ENCODE peak calls at places on chromosomes 7 and 10, in seven cellular contexts. C is germinal center, J is posterior cingulate gyrus, T is epithelial cell of prostate, Z is astrocyte of the spinal cord, P is SHP77, W is colonic mucosa. V is an unnamed sample.

GRCh38 chr10:127884501-127884900 is 8.2 kb downstream of the CLRN3 start:
- DNase-seq in C (no peak), J (no peak), T (no peak), Z (no peak), P (no peak), W (peak), V (no peak)

GRCh38 chr7:110870926-110871325 is 220.0 kb upstream of the LRRN3 start:
- DNase-seq in C (no peak), J (no peak), T (no peak), Z (no peak), P (no peak), W (no peak), V (no peak)

GRCh38 chr7:74479961-74480829 is 26.5 kb downstream of the GTF2IRD1 start:
- DNase-seq in C (no peak), J (peak), T (no peak), Z (peak), P (peak), W (peak), V (no peak)

GRCh38 chr7:1254281-1255082 is 21.8 kb downstream of the UNCX start:
- DNase-seq in C (no peak), J (no peak), T (no peak), Z (no peak), P (no peak), W (no peak), V (no peak)

GRCh38 chr10:119416855-119417254 is 125.7 kb downstream of the RGS10 start:
- DNase-seq in C (peak), J (peak), T (no peak), Z (peak), P (peak), W (peak), V (peak)

GRCh38 chr7:29345590-29345989 is 151.0 kb downstream of the CHN2 start:
- DNase-seq in C (no peak), J (peak), T (no peak), Z (peak), P (peak), W (peak), V (peak)

GRCh38 chr10:43203491-43204393 is 63.1 kb downstream of the RASGEF1A start:
- DNase-seq in C (peak), J (peak), T (no peak), Z (no peak), P (peak), W (peak), V (no peak)

GRCh38 chr10:17735166-17735941 is 16.6 kb upstream of the TMEM236 start:
- DNase-seq in C (no peak), J (no peak), T (no peak), Z (no peak), P (no peak), W (no peak), V (no peak)

GRCh38 chr10:102313221-102313896 is 68.0 kb downstream of the GBF1 start:
- DNase-seq in C (no peak), J (no peak), T (no peak), Z (no peak), P (no peak), W (no peak), V (no peak)

GRCh38 chr10:35910234-35910633 is 268.1 kb upstream of the FZD8 start:
- DNase-seq in C (no peak), J (no peak), T (peak), Z (peak), P (no peak), W (no peak), V (no peak)

GRCh38 chr10:14560794-14561765 is 213.6 kb downstream of the FAM107B start:
- DNase-seq in C (no peak), J (no peak), T (no peak), Z (no peak), P (no peak), W (peak), V (no peak)

GRCh38 chr7:25805027-25805687 is 346.8 kb upstream of the NFE2L3 start:
- DNase-seq in C (no peak), J (no peak), T (no peak), Z (peak), P (no peak), W (no peak), V (no peak)

GRCh38 chr10:7950981-7951847 is 103.3 kb upstream of the GATA3 start:
- DNase-seq in C (no peak), J (no peak), T (no peak), Z (peak), P (no peak), W (no peak), V (no peak)

GRCh38 chr10:131862548-131862947 is 38.3 kb upstream of the PPP2R2D start:
- DNase-seq in C (no peak), J (no peak), T (no peak), Z (no peak), P (no peak), W (no peak), V (no peak)

GRCh38 chr10:68560916-68561691 is 967 bp downstream of the TET1 start:
- DNase-seq in C (no peak), J (no peak), T (no peak), Z (peak), P (peak), W (no peak), V (no peak)

GRCh38 chr10:79264942-79265341 is 82.3 kb upstream of the PPIF start:
- DNase-seq in C (no peak), J (no peak), T (peak), Z (no peak), P (no peak), W (no peak), V (peak)

GRCh38 chr10:115861455-115861854 is 411.6 kb downstream of the GFRA1 start:
- DNase-seq in C (no peak), J (no peak), T (no peak), Z (no peak), P (no peak), W (no peak), V (no peak)

V was measured in Calu3.